ENCODE peak calls at places on chromosomes 6 and 20, in five cellular contexts. Y is HCT116, A is GM12878, M is HepG2, T is H1. V is an unnamed sample.
A peak's percentile ranks its signal among the peaks of the same experiment; 100 is the strongest.

GRCh38 chr6:1406306-1407058 is 17.1 kb downstream of the FOXF2 start:
- DNase-seq in T (no peak), M (no peak), Y (no peak), A (no peak), V (no peak)

GRCh38 chr20:57247292-57247975 is 19.0 kb downstream of the BMP7 start:
- DNase-seq in A (no peak), Y (no peak), T (no peak), M (no peak), V (no peak)

GRCh38 chr6:153526479-153526878 is 395.4 kb upstream of the RGS17 start:
- DNase-seq in M (no peak), A (no peak), T (no peak), Y (no peak), V (no peak)

GRCh38 chr20:34201531-34201930 is 39.7 kb upstream of the ASIP start:
- DNase-seq in T (no peak), Y (no peak), M (no peak), A (no peak), V (no peak)

GRCh38 chr20:20824924-20825584 is 112.6 kb upstream of the RALGAPA2 start:
- DNase-seq in A (peak; percentile 11), M (peak; percentile 70), Y (no peak), T (peak; percentile 83), V (peak; percentile 54)

GRCh38 chr6:136571065-136571464 is 20.8 kb upstream of the MAP7 start:
- DNase-seq in M (no peak), A (no peak), T (no peak), Y (no peak), V (no peak)

GRCh38 chr6:159931112-159931511 is 37.8 kb upstream of the IGF2R start:
- DNase-seq in Y (no peak), M (no peak), A (peak; percentile 88), T (no peak), V (no peak)

GRCh38 chr6:145428656-145429173 is 306.6 kb downstream of the EPM2A start:
- DNase-seq in T (no peak), A (no peak), Y (no peak), M (no peak), V (no peak)

GRCh38 chr6:33668914-33669313 is 42.6 kb downstream of the UQCC2 start:
- DNase-seq in A (no peak), Y (no peak), M (no peak), T (no peak), V (peak; percentile 46)

GRCh38 chr6:139577991-139578604 is 203.7 kb upstream of the CITED2 start:
- DNase-seq in A (no peak), M (peak; percentile 23), T (no peak), Y (no peak), V (no peak)

GRCh38 chr6:155186052-155186658 is 77.7 kb upstream of the CLDN20 start:
- DNase-seq in Y (no peak), T (no peak), A (no peak), M (no peak), V (no peak)

GRCh38 chr6:168131464-168132415 is 52.7 kb upstream of the FRMD1 start:
- DNase-seq in M (no peak), A (no peak), Y (no peak), T (peak; percentile 50), V (no peak)

GRCh38 chr20:45445805-45446562 is 23.6 kb upstream of the WFDC2 start:
- DNase-seq in T (peak; percentile 81), Y (peak; percentile 45), A (no peak), M (peak; percentile 61), V (peak; percentile 67)

GRCh38 chr6:144931172-144932035 is 646.3 kb downstream of the UTRN start:
- DNase-seq in Y (no peak), A (no peak), T (peak; percentile 56), M (peak; percentile 27), V (peak; percentile 11)

GRCh38 chr6:2818593-2818992 is 23.1 kb downstream of the SERPINB1 start:
- DNase-seq in Y (no peak), T (no peak), M (no peak), A (no peak), V (no peak)

GRCh38 chr6:3304500-3305215 is 45.9 kb downstream of the PSMG4 start:
- DNase-seq in A (no peak), T (no peak), Y (no peak), M (no peak), V (no peak)

GRCh38 chr6:1491025-1491424 is 101.6 kb downstream of the FOXF2 start:
- DNase-seq in T (no peak), M (no peak), A (no peak), Y (no peak), V (no peak)

GRCh38 chr6:155171109-155171746 is 92.6 kb upstream of the CLDN20 start:
- DNase-seq in A (peak; percentile 79), T (no peak), M (peak; percentile 73), Y (peak; percentile 97), V (peak; percentile 23)

GRCh38 chr6:30259140-30260035 is 46.2 kb upstream of the TRIM26 start:
- DNase-seq in M (peak; percentile 83), T (peak; percentile 87), A (peak; percentile 74), Y (peak; percentile 40), V (no peak)

GRCh38 chr6:169248521-169248971 is 5.1 kb downstream of the THBS2 start:
- DNase-seq in A (no peak), Y (no peak), M (no peak), T (no peak), V (no peak)

GRCh38 chr20:40637176-40637575 is 51.9 kb downstream of the MAFB start:
- DNase-seq in Y (no peak), M (no peak), A (no peak), T (no peak), V (no peak)

DNA sequence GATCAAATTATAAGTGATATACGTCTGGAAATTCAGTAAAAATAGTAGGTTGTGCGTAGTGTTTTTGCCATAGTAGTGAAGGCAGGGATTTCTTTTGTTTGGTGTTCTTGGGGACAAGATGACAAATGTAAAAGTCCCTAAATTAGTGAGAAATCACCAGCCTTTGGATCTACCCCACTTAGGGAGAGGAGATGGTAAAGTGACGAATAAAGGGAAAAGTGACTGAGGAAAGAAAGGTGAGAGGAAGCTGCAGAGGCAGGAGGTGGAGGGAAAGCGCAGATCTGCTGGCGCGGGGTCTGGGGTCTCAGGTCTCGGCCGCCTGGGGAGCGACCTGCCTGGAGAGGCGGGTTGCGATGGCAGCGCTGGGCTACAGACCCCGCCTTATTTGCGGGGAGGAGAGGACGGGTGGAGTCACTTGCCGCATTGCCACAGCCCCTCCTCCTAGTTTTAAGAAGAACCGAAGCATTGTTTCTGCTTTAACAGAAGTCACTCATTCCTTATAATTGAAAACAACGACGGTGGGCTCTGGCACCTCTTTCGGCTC is 3.4 kb upstream of the LIN28B start:
- DNase-seq in A (no peak), Y (no peak), M (no peak), T (peak; percentile 82), V (peak; percentile 68)
- TF ChIP-seq EZH2 in A (no peak), Y (no peak), M (no peak), T (no peak), V (no peak)

GRCh38 chr6:40713002-40713719 is 126.0 kb upstream of the LRFN2 start:
- DNase-seq in T (no peak), A (no peak), M (no peak), Y (no peak), V (no peak)
- TF ChIP-seq ATF3 in T (no peak), A (no peak), M (no peak), Y (no peak), V (no peak)

DNA sequence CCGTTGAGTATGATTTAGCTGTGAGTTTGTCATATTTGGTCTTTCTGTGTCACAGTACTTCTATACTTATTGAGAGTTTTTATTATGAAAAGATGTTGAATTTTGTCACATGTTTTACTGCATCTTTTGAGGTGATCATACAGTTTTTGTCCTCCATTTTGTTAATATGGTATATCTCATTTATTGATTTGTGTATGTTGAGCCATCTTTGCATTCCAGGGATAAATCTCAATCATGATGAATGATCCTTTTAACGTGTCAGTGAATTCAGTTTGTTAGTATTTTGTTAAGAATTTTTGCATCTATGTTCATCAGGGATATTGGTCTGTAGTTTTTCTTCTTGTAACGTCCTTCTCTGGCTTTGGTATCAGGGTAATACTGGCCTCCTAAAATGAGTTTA is 3.5 kb downstream of the SIRT5 start:
- DNase-seq in T (no peak), M (no peak), Y (no peak), A (no peak), V (no peak)
- TF ChIP-seq EZH2 in T (no peak), M (no peak), Y (no peak), A (no peak), V (no peak)

GRCh38 chr6:54083301-54083700 is 27.9 kb upstream of the MLIP start:
- DNase-seq in Y (no peak), A (no peak), M (no peak), T (no peak), V (no peak)
- TF ChIP-seq ATF3 in Y (no peak), A (no peak), M (no peak), T (no peak), V (no peak)

GRCh38 chr6:125742433-125743120 is 6.9 kb upstream of the HEY2 start:
- DNase-seq in A (no peak), M (no peak), Y (no peak), T (no peak), V (no peak)

GRCh38 chr6:125738276-125738675 is 11.2 kb upstream of the HEY2 start:
- DNase-seq in Y (no peak), T (no peak), M (no peak), A (no peak), V (no peak)

GRCh38 chr6:125742024-125742423 is 7.4 kb upstream of the HEY2 start:
- DNase-seq in Y (no peak), M (no peak), T (no peak), A (no peak), V (no peak)

GRCh38 chr6:125741336-125741735 is 8.1 kb upstream of the HEY2 start:
- DNase-seq in A (no peak), M (no peak), Y (no peak), T (no peak), V (no peak)

GRCh38 chr6:125739364-125739763 is 10.1 kb upstream of the HEY2 start:
- DNase-seq in M (no peak), T (no peak), Y (no peak), A (no peak), V (no peak)
- TF ChIP-seq EZH2 in M (no peak), T (no peak), Y (no peak), A (no peak), V (no peak)

GRCh38 chr20:35269055-35269781 is 8.7 kb downstream of the MMP24OS start:
- DNase-seq in T (peak; percentile 93), A (no peak), M (peak; percentile 77), Y (no peak), V (peak; percentile 81)
- TF ChIP-seq ATF3 in T (no peak), A (no peak), M (peak; percentile 16), Y (no peak), V (no peak)

DNA sequence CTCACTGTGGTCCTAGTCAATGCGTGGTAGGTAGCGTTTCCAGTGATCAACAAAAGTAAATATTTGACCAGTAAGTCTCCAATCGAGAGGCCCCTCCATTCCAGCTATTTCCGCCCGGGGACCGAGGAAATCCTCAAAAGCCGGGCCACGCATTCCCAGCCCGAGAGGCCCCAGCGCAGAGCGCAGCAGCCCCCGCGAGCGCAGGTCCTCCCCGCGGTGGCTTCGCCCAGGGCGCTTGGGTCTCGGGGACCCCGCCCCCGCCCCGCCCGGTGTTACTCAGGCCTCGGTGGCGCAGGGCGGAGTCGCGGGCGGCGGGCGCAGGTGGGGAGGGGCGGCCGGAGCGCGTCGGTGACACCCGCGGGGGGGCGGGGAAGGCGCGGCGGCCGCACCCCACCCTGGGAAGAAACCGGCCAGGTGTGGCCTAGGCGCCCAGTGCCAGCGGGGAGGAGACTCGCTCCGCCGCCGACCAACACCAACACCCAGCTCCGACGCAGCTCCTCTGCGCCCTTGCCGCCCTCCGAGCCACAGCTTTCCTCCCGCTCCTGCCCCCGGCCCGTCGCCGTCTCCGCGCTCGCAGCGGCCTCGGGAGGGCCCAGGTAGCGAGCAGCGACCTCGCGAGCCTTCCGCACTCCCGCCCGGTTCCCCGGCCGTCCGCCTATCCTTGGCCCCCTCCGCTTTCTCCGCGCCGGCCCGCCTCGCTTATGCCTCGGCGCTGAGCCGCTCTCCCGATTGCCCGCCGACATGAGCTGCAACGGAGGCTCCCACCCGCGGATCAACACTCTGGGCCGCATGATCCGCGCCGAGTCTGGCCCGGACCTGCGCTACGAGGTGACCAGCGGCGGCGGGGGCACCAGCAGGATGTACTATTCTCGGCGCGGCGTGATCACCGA is at the start of gene DSP:
- DNase-seq in Y (peak; percentile 48), A (no peak), T (peak; percentile 83), M (peak; percentile 96), V (no peak)
- TF ChIP-seq EZH2 in Y (no peak), A (no peak), T (no peak), M (no peak), V (no peak)

V was measured in K562.